ENCODE peak calls at places on chromosome 18, in nine cellular contexts. E is right lobe of liver, L is IMR-90, C is A549, N is GM12892, I is H1, T is gastrocnemius medialis, R is stomach, Z is K562. M is an unnamed sample.

GRCh38 chr18:58953627-58954026 is 89.0 kb downstream of the ZNF532 start:
- DNase-seq in R (peak; percentile 74), E (peak; percentile 77), Z (no peak), N (no peak), C (peak; percentile 10), I (no peak), T (no peak), L (no peak), M (no peak)

GRCh38 chr18:75210274-75211001 is at the start of gene TSHZ1:
- DNase-seq in C (peak; percentile 51), T (peak; percentile 73), N (no peak), E (no peak), L (peak; percentile 88), Z (peak; percentile 63), R (peak; percentile 51), I (no peak), M (peak; percentile 82)

GRCh38 chr18:57466307-57466706 is 31.1 kb downstream of the ONECUT2 start:
- DNase-seq in L (no peak), I (no peak), N (no peak), Z (no peak), R (peak; percentile 31), E (no peak), C (no peak), T (no peak), M (no peak)

GRCh38 chr18:3088444-3088843 is 75.5 kb upstream of the LPIN2 start:
- DNase-seq in T (no peak), L (no peak), C (no peak), R (no peak), E (no peak), N (no peak), I (no peak), Z (no peak), M (no peak)

GRCh38 chr18:67308819-67309218 is 207.7 kb downstream of the DSEL start:
- DNase-seq in I (no peak), R (no peak), Z (no peak), T (no peak), E (no peak), C (no peak), N (no peak), L (no peak), M (no peak)

GRCh38 chr18:79508565-79509535 is 113.1 kb downstream of the NFATC1 start:
- DNase-seq in Z (no peak), T (peak; percentile 18), C (no peak), L (no peak), E (peak; percentile 57), I (no peak), R (no peak), N (no peak), M (peak; percentile 41)

GRCh38 chr18:12597775-12598174 is 60.1 kb downstream of the SPIRE1 start:
- DNase-seq in Z (no peak), C (peak; percentile 32), N (no peak), L (peak; percentile 90), E (no peak), T (peak; percentile 24), I (no peak), R (no peak), M (no peak)

GRCh38 chr18:27017901-27018500 is 152.5 kb upstream of the AQP4 start:
- DNase-seq in T (no peak), E (no peak), L (no peak), Z (no peak), I (no peak), R (no peak), N (no peak), C (peak; percentile 5), M (peak; percentile 6)

GRCh38 chr18:36127866-36128845 is 984 bp downstream of the SLC39A6 start:
- DNase-seq in E (no peak), R (no peak), Z (peak; percentile 40), C (no peak), N (no peak), I (no peak), L (peak; percentile 69), T (no peak), M (peak; percentile 57)

GRCh38 chr18:24414349-24415003 is 12.0 kb upstream of the IMPACT start:
- DNase-seq in E (no peak), N (no peak), L (no peak), R (no peak), I (no peak), Z (no peak), T (no peak), C (no peak), M (no peak)

GRCh38 chr18:8786766-8787670 is 81.7 kb downstream of the MTCL1 start:
- DNase-seq in Z (no peak), N (no peak), I (no peak), L (no peak), C (no peak), R (peak; percentile 10), E (no peak), T (no peak), M (no peak)

GRCh38 chr18:51251625-51252024 is 54.1 kb upstream of the MEX3C start:
- DNase-seq in L (no peak), R (no peak), E (no peak), I (no peak), T (no peak), Z (no peak), N (peak; percentile 15), C (no peak), M (no peak)

DNA sequence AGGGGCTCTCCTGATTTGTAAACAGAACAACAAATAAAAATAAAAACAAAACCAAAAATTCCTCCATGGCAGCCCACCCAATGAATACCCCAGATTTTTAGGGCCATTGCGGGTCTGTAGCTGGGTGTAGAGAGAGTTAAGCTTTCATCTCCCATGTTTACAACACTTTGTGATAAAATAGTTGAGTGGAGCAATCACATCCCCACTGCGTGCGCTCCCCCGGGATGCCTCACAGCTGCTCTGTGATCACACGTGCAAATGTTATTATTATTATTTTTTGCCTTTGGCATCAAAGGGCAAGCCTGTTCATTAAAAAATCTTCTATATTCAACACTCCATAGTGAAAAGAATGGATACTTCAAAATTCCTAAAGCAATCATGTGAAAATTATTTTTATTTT is 118.0 kb downstream of the MBP start:
- DNase-seq in T (peak; percentile 60), I (no peak), R (no peak), L (no peak), Z (no peak), E (no peak), N (no peak), C (no peak), M (no peak)
- TF ChIP-seq POLR2A in T (no peak), I (no peak), R (no peak), L (no peak), Z (no peak), E (no peak), N (no peak), C (no peak), M (no peak)

DNA sequence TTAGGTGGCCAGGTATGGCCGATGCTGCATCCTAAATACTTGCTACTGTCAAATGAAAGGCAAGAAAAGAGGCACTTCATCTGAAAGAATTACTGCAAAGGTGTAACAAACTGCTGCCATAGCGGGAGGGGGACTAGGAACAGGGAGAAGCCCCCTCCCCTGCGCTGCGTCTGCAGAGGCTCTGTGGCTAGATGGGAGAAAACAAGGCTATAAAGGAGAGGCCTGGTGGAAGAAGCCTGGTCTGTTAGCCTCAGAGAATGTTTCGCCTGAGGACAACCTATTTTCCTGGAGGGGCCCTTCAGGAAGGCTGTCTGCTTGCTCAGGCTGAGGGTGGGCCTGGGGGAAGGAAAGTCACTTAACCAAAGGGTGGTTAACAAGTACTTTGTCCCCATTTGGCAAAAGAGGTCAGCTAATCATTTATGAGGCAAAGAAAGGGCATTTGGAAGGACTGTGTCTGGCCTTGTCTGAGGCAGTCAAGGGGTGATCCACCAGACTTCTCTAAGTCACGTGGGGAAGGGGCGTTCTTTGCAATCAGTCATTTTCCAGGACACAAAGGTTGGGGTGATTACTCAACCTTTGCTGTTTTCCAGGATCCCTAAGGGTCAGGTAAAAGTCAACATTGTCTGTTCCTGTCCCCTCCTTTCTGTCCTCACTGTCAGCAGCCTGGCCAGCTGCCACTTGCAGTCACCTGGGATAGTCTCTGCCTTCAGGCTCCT is 103.0 kb upstream of the TMEM200C start:
- DNase-seq in Z (no peak), C (no peak), I (no peak), N (no peak), E (peak; percentile 93), T (no peak), R (no peak), L (no peak), M (no peak)
- TF ChIP-seq POLR2A in Z (no peak), C (no peak), I (no peak), N (no peak), E (no peak), T (no peak), R (no peak), L (no peak), M (no peak)

DNA sequence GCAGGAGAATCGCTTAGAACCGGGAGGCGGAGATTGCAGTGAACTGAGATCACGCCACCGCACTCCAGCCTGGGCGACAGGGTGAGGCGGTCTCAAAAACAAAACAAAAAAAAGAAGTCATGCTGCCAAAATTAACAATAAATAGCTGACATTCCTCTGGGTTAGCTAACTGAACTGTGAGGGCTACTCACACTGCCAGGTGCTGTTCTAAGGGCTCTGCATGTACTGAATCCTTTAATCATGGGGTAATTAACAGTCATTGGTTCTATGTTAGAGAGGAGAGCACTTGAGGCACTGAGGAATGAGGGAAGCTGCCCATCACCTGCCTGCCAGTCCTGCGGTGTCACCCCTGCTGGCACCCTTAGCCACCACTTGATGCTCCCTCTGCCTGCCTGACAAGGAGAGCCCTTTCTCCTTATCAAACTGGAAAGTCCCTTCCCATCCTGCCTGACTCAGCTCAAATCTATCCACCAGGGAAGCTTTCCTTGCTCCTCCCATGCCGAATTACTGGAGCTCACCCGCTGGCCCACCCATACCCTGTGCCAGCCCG is 73.0 kb upstream of the RIOK3 start:
- DNase-seq in T (no peak), N (no peak), I (no peak), C (peak; percentile 56), R (no peak), Z (no peak), E (no peak), L (peak; percentile 83), M (peak; percentile 88)
- TF ChIP-seq POLR2A in T (no peak), N (no peak), I (no peak), C (no peak), R (no peak), Z (no peak), E (no peak), L (no peak), M (no peak)

GRCh38 chr18:70840649-70841048 is 551.8 kb downstream of the SOCS6 start:
- DNase-seq in R (no peak), Z (no peak), N (no peak), E (no peak), I (no peak), L (no peak), T (no peak), C (no peak), M (no peak)
- TF ChIP-seq POLR2A in R (no peak), Z (no peak), N (no peak), E (no peak), I (no peak), L (no peak), T (no peak), C (no peak), M (no peak)

GRCh38 chr18:69936191-69936558 is 11.5 kb downstream of the CD226 start:
- DNase-seq in C (no peak), R (no peak), N (no peak), E (no peak), I (no peak), L (no peak), T (no peak), Z (no peak), M (no peak)

GRCh38 chr18:69941183-69941582 is 6.5 kb downstream of the CD226 start:
- DNase-seq in L (no peak), T (no peak), R (no peak), I (no peak), E (no peak), N (no peak), Z (no peak), C (no peak), M (no peak)

GRCh38 chr18:69934866-69935265 is 12.8 kb downstream of the CD226 start:
- DNase-seq in N (no peak), T (no peak), R (no peak), E (no peak), C (no peak), L (no peak), I (no peak), Z (no peak), M (no peak)

GRCh38 chr18:69935319-69936190 is 12.1 kb downstream of the CD226 start:
- DNase-seq in R (peak; percentile 54), L (no peak), I (no peak), Z (no peak), C (no peak), T (no peak), N (no peak), E (no peak), M (no peak)
- TF ChIP-seq POLR2A in R (no peak), L (no peak), I (no peak), Z (no peak), C (no peak), T (no peak), N (no peak), E (no peak), M (no peak)

M was measured in erythroblast.